ENCODE peak calls at places on chromosomes 2 and 18, in six cellular contexts. G is caudate nucleus; R is stimulated activated CD4-positive, alpha-beta T cell treated with anti-CD3 and anti-CD28 coated beads, Interleukin-2, amount 100 ng/mL, for 48 hours; X is HFF-Myc; U is central memory CD4-positive, alpha-beta T cell; F is HTR-8/SVneo. H is an unnamed sample.

GRCh38 chr2:54641988-54642387 is 81.5 kb upstream of the EML6 start:
- DNase-seq in G (no peak), R (no peak), X (no peak), U (no peak), F (no peak), H (no peak)

GRCh38 chr2:21667638-21668037 is 543.9 kb downstream of the TDRD15 start:
- DNase-seq in G (no peak), R (no peak), X (no peak), U (no peak), F (no peak), H (no peak)

GRCh38 chr2:113873867-113874266 is 16.0 kb upstream of the ACTR3 start:
- DNase-seq in G (no peak), R (no peak), X (no peak), U (no peak), F (no peak), H (no peak)

GRCh38 chr2:108911401-108911800 is 77.6 kb downstream of the EDAR start:
- DNase-seq in G (no peak), R (no peak), X (no peak), U (no peak), F (no peak), H (no peak)

GRCh38 chr18:9547767-9548166 is 66.6 kb downstream of the PPP4R1 start:
- DNase-seq in G (no peak), R (no peak), X (no peak), U (no peak), F (no peak), H (no peak)

GRCh38 chr2:97348841-97349240 is 235.9 kb downstream of the ANKRD36 start:
- DNase-seq in G (no peak), R (no peak), X (no peak), U (no peak), F (no peak), H (no peak)

GRCh38 chr18:79695856-79696850 is 16.6 kb downstream of the CTDP1 start:
- DNase-seq in G (no peak), R (no peak), X (no peak), U (no peak), F (no peak), H (no peak)

GRCh38 chr18:54557958-54558357 is 33.1 kb upstream of the DYNAP start:
- DNase-seq in G (no peak), R (no peak), X (no peak), U (no peak), F (no peak), H (no peak)

GRCh38 chr18:24839991-24840390 is 379.6 kb downstream of the HRH4 start:
- DNase-seq in G (no peak), R (no peak), X (no peak), U (no peak), F (no peak), H (no peak)

GRCh38 chr2:197298609-197299008 is 12.0 kb downstream of the ANKRD44 start:
- DNase-seq in G (no peak), R (no peak), X (no peak), U (no peak), F (no peak), H (no peak)

GRCh38 chr2:59993721-59994120 is 559.7 kb downstream of the BCL11A start:
- DNase-seq in G (no peak), R (no peak), X (no peak), U (no peak), F (no peak), H (no peak)

GRCh38 chr2:45494275-45494977 is 116.6 kb downstream of the SRBD1 start:
- DNase-seq in G (no peak), R (no peak), X (peak; percentile 39), U (peak; percentile 12), F (peak; percentile 49), H (peak; percentile 68)

GRCh38 chr2:238881353-238882082 is 33.6 kb downstream of the TWIST2 start:
- DNase-seq in G (no peak), R (no peak), X (no peak), U (no peak), F (no peak), H (no peak)

GRCh38 chr2:112582314-112582746 is 2.1 kb upstream of the CHCHD5 start:
- DNase-seq in G (no peak), R (no peak), X (peak; percentile 59), U (peak; percentile 56), F (peak; percentile 42), H (peak; percentile 68)

GRCh38 chr2:143182649-143183048 is 53.4 kb downstream of the ARHGAP15 start:
- DNase-seq in G (no peak), R (no peak), X (no peak), U (no peak), F (no peak), H (no peak)

GRCh38 chr2:37454851-37455762 is 110.7 kb downstream of the QPCT start:
- DNase-seq in G (no peak), R (no peak), X (no peak), U (no peak), F (no peak), H (no peak)

GRCh38 chr2:12465631-12466135 is 251.1 kb upstream of the TRIB2 start:
- DNase-seq in G (no peak), R (no peak), X (no peak), U (no peak), F (no peak), H (no peak)

GRCh38 chr2:1863861-1864260 is 119.5 kb upstream of the PXDN start:
- DNase-seq in G (no peak), R (no peak), X (no peak), U (no peak), F (no peak), H (no peak)

GRCh38 chr2:112644933-112645395 is 775 bp upstream of the SLC20A1 start:
- DNase-seq in G (no peak), R (no peak), X (no peak), U (no peak), F (no peak), H (no peak)

GRCh38 chr2:55842009-55842408 is 81.6 kb downstream of the EFEMP1 start:
- DNase-seq in G (no peak), R (no peak), X (no peak), U (no peak), F (peak; percentile 3), H (no peak)

GRCh38 chr18:79611040-79611681 is 68.4 kb upstream of the CTDP1 start:
- DNase-seq in G (no peak), R (no peak), X (no peak), U (no peak), F (peak; percentile 29), H (no peak)

GRCh38 chr2:191691016-191691725 is 13.2 kb downstream of the NABP1 start:
- DNase-seq in G (no peak), R (peak; percentile 29), X (peak; percentile 88), U (peak; percentile 60), F (peak; percentile 65), H (peak; percentile 73)

GRCh38 chr2:109460553-109461324 is 153.0 kb downstream of the SEPTIN10 start:
- DNase-seq in G (no peak), R (no peak), X (no peak), U (no peak), F (no peak), H (no peak)

GRCh38 chr2:216653931-216654365 is 20.7 kb downstream of the IGFBP2 start:
- DNase-seq in G (no peak), R (no peak), X (no peak), U (no peak), F (no peak), H (no peak)

GRCh38 chr2:63975437-63976124 is 43.6 kb downstream of the VPS54 start:
- DNase-seq in G (no peak), R (peak; percentile 3), X (no peak), U (no peak), F (no peak), H (no peak)

GRCh38 chr2:169734172-169734847 is 678 bp downstream of the KLHL23 start:
- DNase-seq in G (no peak), R (peak; percentile 14), X (no peak), U (no peak), F (peak; percentile 17), H (no peak)

GRCh38 chr2:121480826-121481225 is 49.9 kb upstream of the RNU4ATAC start:
- DNase-seq in G (no peak), R (no peak), X (no peak), U (no peak), F (no peak), H (no peak)

GRCh38 chr18:22034276-22034675 is 135.1 kb upstream of the GATA6 start:
- DNase-seq in G (no peak), R (no peak), X (no peak), U (no peak), F (no peak), H (no peak)